ENCODE peak calls at places on chromosome 22, in four cellular contexts. U is IMR-90, Q is gastrocnemius medialis, L is testis. X is an unnamed sample.
A peak's percentile ranks its signal among the peaks of the same experiment; 100 is the strongest.

GRCh38 chr22:21754523-21755128 is 19.0 kb upstream of the YPEL1 start:
- DNase-seq in U (peak; percentile 12), Q (no peak), L (peak; percentile 57), X (peak; percentile 75)

GRCh38 chr22:24146791-24147353 is 34.4 kb upstream of the SUSD2 start:
- DNase-seq in U (peak; percentile 92), Q (peak; percentile 12), L (peak; percentile 56), X (no peak)

GRCh38 chr22:23608583-23608982 is 23.5 kb downstream of the DRICH1 start:
- DNase-seq in U (peak; percentile 39), Q (no peak), L (no peak), X (no peak)

GRCh38 chr22:22410121-22410520 is 98.4 kb downstream of the ZNF280B start:
- DNase-seq in U (no peak), Q (peak; percentile 6), L (peak; percentile 47), X (peak; percentile 92)

GRCh38 chr22:42338502-42338901 is 68.0 kb upstream of the TCF20 start:
- DNase-seq in U (no peak), Q (no peak), L (no peak), X (no peak)

GRCh38 chr22:23026777-23027176 is 43.5 kb upstream of the GNAZ start:
- DNase-seq in U (no peak), Q (no peak), L (no peak), X (no peak)

GRCh38 chr22:50529416-50530279 is at the start of gene TYMP:
- DNase-seq in U (no peak), Q (no peak), L (no peak), X (no peak)

GRCh38 chr22:35568751-35569725 is 28.4 kb downstream of the RASD2 start:
- DNase-seq in U (peak; percentile 79), Q (no peak), L (no peak), X (no peak)

GRCh38 chr22:44408227-44409192 is 89.5 kb downstream of the RTL6 start:
- DNase-seq in U (no peak), Q (no peak), L (peak; percentile 56), X (peak; percentile 44)

GRCh38 chr22:32814289-32814865 is 12.9 kb downstream of the TIMP3 start:
- DNase-seq in U (no peak), Q (no peak), L (no peak), X (no peak)

GRCh38 chr22:21642584-21643448 is 714 bp downstream of the SDF2L1 start:
- DNase-seq in U (peak; percentile 44), Q (no peak), L (no peak), X (peak; percentile 87)

GRCh38 chr22:50218996-50219727 is 18.4 kb downstream of the SELENOO start:
- DNase-seq in U (peak; percentile 74), Q (peak; percentile 71), L (peak; percentile 85), X (no peak)

GRCh38 chr22:50715250-50715649 is 22.8 kb upstream of the ACR start:
- DNase-seq in U (no peak), Q (no peak), L (no peak), X (no peak)

GRCh38 chr22:31329029-31329428 is 17.1 kb downstream of the PATZ1 start:
- DNase-seq in U (peak; percentile 37), Q (no peak), L (no peak), X (peak; percentile 67)

DNA sequence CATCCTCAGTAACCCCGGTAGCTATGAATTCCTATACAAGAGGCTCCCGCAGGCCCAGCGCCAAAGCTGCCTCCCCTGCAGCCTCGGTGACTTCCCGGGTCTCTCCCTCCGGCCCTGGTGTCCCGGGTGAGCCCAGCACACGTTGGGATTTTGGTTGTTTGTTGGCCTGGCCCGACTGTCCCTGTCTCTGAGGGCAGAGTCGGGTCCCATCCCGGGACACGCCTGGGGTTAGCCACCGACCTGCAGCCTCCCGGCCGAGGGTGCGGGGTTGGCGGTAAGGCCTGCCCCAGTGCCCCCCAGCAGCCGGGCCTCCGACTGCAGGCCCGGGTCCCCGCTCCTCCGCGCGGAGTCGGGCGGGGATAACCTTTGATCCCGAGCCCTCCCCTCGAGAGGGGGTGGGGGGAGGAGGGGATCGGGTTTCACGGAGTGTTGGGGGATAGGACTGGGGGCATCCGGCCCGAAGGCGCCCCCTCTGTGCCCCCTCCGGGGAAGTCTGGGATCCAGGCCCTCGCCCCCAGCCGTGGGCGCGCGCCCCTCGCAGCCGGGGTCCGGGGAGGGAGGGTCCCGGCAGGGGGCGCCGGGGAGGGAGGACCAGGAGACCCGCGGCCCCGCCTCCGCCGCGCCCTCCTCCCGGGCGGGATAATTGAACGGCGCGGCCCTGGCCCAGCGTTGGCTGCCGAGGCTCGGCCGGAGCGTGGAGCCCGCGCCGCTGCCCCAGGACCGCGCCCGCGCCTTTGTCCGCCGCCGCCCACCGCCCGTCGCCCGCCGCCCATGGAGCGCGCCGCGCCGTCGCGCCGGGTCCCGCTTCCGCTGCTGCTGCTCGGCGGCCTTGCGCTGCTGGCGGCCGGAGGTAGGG is at the start of gene FBLN1:
- DNase-seq in U (no peak), Q (no peak), L (no peak), X (no peak)
- TF ChIP-seq POLR2A in U (no peak), Q (no peak), L (no peak), X (no peak)

GRCh38 chr22:46063861-46064235 is 86.5 kb upstream of the PPARA start:
- DNase-seq in U (no peak), Q (no peak), L (peak; percentile 24), X (peak; percentile 35)

GRCh38 chr22:46062971-46063631 is 86.1 kb upstream of the WNT7B start:
- DNase-seq in U (no peak), Q (no peak), L (peak; percentile 15), X (peak; percentile 62)

GRCh38 chr22:46065733-46066454 is 84.4 kb upstream of the PPARA start:
- DNase-seq in U (no peak), Q (no peak), L (no peak), X (no peak)

GRCh38 chr22:46064966-46065666 is 85.2 kb upstream of the PPARA start:
- DNase-seq in U (no peak), Q (no peak), L (peak; percentile 47), X (no peak)

GRCh38 chr22:46064236-46064965 is 85.9 kb upstream of the PPARA start:
- DNase-seq in U (no peak), Q (no peak), L (peak; percentile 23), X (peak; percentile 70)
- H3K4me1 ChIP-seq in U (peaks cover 10% of the 10 kb centered on the region), Q (peaks cover 79% of the 10 kb centered on the region), L (peaks cover 38% of the 10 kb centered on the region), X (peaks cover 100% of the 10 kb centered on the region)

DNA sequence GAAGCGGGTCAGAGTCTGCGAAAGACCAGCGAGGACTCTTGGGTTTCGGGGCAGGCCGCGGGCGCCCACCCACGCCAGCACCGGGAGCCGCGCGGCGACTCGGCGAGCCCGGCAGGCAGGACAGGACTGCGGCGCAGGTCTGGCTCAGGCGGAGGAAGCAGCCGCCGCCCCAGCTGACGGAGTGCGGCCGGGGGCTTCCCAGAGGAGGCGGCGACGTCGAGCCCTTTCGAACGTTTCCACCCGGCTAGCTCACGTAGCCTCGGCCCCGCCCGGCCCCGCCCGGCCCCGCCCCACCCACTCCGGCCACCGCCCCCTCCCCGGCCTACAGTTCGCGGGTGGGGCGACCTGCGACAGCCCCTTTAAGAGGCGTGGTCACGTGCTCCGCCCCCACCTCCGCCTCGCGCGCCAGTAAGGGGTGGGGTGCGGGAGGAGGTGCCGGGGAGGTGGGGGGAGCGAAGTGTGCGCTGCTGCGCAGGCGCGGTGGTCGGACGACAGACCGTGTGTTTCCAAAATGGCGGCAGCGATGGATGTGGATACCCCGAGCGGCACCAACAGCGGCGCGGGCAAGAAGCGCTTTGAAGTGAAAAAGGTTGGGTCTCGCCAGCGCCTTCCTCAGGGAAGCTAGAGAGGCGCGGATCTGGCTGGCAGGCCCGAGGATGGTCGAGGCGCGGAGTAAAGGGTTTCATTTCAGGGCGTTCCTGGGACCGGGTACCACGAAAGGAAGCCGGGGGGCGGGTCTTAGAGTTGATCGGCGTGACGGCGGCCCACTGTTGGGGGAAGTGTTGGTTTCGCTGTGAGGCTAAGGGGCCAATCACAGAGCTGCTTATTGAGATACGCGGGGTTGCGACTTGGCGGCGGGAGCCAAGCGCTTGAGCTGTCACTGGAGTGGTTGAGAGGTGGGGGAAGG is at the start of gene RBX1:
- DNase-seq in U (peak; percentile 98), Q (peak; percentile 98), L (peak; percentile 100), X (peak; percentile 100)
- TF ChIP-seq POLR2A in U (peak; percentile 92), Q (peak; percentile 72), L (peak; percentile 51), X (peak; percentile 95)

DNA sequence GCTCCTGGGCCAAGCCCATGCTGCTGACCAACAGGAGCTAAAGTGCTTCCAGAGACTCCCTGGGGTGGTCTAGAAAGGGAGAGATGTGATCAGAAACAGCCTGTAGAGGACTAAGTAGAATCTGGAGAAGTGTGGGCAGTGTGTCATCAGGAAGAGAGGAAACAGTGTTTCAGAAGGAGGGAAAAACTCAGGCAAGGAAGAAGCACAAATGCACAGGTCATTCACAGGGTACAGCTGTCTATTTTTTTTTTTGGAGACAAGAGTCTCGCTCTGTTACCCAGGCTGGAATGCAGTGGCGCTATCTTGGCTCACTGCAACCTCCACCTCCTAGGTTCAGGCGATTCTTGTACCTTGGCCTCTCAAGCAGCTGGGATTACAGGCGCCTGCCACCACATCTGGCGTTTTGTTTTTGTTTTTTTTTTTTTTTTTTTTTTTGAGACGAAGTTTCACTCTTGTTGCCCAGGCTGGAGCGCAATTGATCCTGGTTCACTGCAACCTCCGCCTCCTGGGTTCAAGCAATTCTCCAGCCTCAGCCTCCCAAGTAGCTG is 74.4 kb downstream of the MICAL3 start:
- DNase-seq in U (no peak), Q (no peak), L (no peak), X (no peak)
- H3K4me1 ChIP-seq in U (peaks cover 9% of the 10 kb centered on the region), Q (peaks cover 52% of the 10 kb centered on the region), L (peaks cover 22% of the 10 kb centered on the region), X (peaks cover 28% of the 10 kb centered on the region)

GRCh38 chr22:25751174-25751581 is 9.2 kb downstream of the MYO18B start:
- DNase-seq in U (no peak), Q (no peak), L (no peak), X (no peak)

GRCh38 chr22:25752615-25753214 is 10.7 kb downstream of the MYO18B start:
- DNase-seq in U (no peak), Q (no peak), L (no peak), X (no peak)

GRCh38 chr22:25750569-25751173 is 8.7 kb downstream of the MYO18B start:
- DNase-seq in U (no peak), Q (peak; percentile 52), L (no peak), X (no peak)

GRCh38 chr22:25754527-25755202 is 12.7 kb downstream of the MYO18B start:
- DNase-seq in U (peak; percentile 80), Q (peak; percentile 92), L (no peak), X (no peak)

GRCh38 chr22:25753252-25753651 is 11.3 kb downstream of the MYO18B start:
- DNase-seq in U (no peak), Q (no peak), L (peak; percentile 88), X (no peak)
- TF ChIP-seq POLR2A in U (no peak), Q (peak; percentile 20), L (no peak), X (no peak)

DNA sequence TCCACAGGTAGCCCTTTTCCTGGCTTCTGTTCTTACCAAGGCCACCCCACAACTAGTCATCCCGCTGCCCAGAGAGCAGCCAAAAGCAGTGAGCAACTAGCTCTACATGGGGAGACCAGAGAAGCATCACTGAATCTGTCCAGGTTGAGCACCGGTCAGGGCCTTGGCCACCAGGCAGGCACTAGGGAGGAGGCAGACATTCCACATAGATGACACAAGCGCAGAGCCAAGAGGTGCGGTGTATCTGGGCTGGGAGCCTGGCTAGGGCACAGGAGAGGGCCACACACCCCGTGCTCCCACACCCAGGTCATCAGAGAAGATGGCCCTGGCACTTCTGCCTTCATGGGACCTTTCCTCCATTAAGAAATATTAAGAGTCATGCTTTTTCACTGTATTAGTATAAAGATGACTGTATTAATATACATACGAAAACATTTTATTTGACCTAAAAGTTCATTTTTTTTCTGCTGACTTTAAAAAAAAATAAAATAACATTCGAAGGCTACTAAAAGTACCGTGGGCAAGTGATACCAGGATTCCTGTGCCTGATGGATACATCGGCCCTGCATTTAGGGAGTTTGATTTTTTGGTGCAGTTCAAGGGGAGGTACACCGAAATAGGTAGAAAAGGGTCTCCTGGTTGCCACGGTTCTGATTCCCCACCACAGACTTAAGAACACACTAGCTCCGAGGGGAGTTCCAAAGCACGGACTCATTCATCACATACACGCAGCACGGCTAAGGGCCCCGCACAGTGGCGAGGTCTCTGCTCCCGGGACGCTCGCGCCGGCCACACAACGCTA is 1.2 kb downstream of the DGCR2 start:
- DNase-seq in U (peak; percentile 33), Q (peak; percentile 65), L (peak; percentile 40), X (peak; percentile 77)
- H3K4me1 ChIP-seq in U (peaks cover 16% of the 10 kb centered on the region), Q (peaks cover 60% of the 10 kb centered on the region), L (peaks cover 24% of the 10 kb centered on the region), X (peaks cover 68% of the 10 kb centered on the region)

GRCh38 chr22:45673482-45674175 is 2.0 kb downstream of the ATXN10 start:
- DNase-seq in U (no peak), Q (no peak), L (no peak), X (no peak)
- TF ChIP-seq POLR2A in U (no peak), Q (no peak), L (no peak), X (no peak)

X was measured in spleen.